ENCODE peak calls at places on chromosomes 4 and X, in five cellular contexts. V is fibroblast of lung, X is NCI-H1436, Y is SJSA1, S is HT-29. B is an unnamed sample.

GRCh38 chr4:125519376-125520171 is 204.8 kb downstream of the FAT4 start:
- DNase-seq in Y (no peak), S (no peak), X (no peak), V (no peak), B (no peak)

GRCh38 chr4:16360694-16361262 is 134.5 kb upstream of the TAPT1 start:
- DNase-seq in S (no peak), X (no peak), V (no peak), Y (no peak), B (no peak)

GRCh38 chr4:127188847-127189246 is 443.9 kb upstream of the INTU start:
- DNase-seq in S (no peak), Y (no peak), V (peak; percentile 6), X (no peak), B (no peak)

GRCh38 chr4:11263208-11263607 is 165.5 kb downstream of the HS3ST1 start:
- DNase-seq in X (no peak), S (no peak), V (peak; percentile 9), Y (no peak), B (no peak)

GRCh38 chr4:25704516-25704915 is 48.9 kb downstream of the SLC34A2 start:
- DNase-seq in S (no peak), X (no peak), V (no peak), Y (no peak), B (no peak)

GRCh38 chr4:47662975-47663374 is 174.9 kb downstream of the CORIN start:
- DNase-seq in V (no peak), Y (no peak), S (peak; percentile 47), X (no peak), B (no peak)

GRCh38 chrX:72105436-72105835 is 26.3 kb downstream of the RTL5 start:
- DNase-seq in S (no peak), X (no peak), Y (no peak), V (no peak), B (no peak)

GRCh38 chr4:114282937-114283336 is 303.5 kb upstream of the ARSJ start:
- DNase-seq in Y (no peak), S (no peak), X (no peak), V (no peak), B (no peak)

GRCh38 chr4:152050098-152050497 is 289.3 kb upstream of the GATB start:
- DNase-seq in S (no peak), Y (no peak), X (no peak), V (no peak), B (no peak)

GRCh38 chr4:137509855-137510282 is 22.4 kb downstream of the PCDH18 start:
- DNase-seq in V (peak; percentile 68), X (no peak), S (peak; percentile 19), Y (no peak), B (no peak)

B was measured in H54.